ENCODE peak calls at places on chromosomes 7 and 10, in four cellular contexts. Y is naive thymus-derived CD4-positive, alpha-beta T cell; I is T-helper 1 cell; H is BJ. W is an unnamed sample.

GRCh38 chr10:70772627-70773026 is 12.6 kb downstream of the TBATA start:
- DNase-seq in Y (no peak), I (no peak), H (no peak), W (no peak)

GRCh38 chr7:145876376-145876775 is 240.2 kb upstream of the CNTNAP2 start:
- DNase-seq in Y (no peak), I (no peak), H (no peak), W (no peak)

GRCh38 chr10:68327889-68328786 is 3.7 kb upstream of the HNRNPH3 start:
- DNase-seq in Y (no peak), I (no peak), H (peak; percentile 57), W (no peak)

GRCh38 chr7:31663072-31663471 is 23.9 kb upstream of the PPP1R17 start:
- DNase-seq in Y (no peak), I (no peak), H (no peak), W (no peak)

GRCh38 chr10:30000802-30001571 is 58.4 kb downstream of the JCAD start:
- DNase-seq in Y (no peak), I (no peak), H (peak; percentile 9), W (no peak)

GRCh38 chr10:76558996-76559888 is 1078.4 kb downstream of the KCNMA1 start:
- DNase-seq in Y (no peak), I (no peak), H (peak; percentile 93), W (no peak)

GRCh38 chr10:47222461-47222860 is 77.5 kb upstream of the GDF10 start:
- DNase-seq in Y (no peak), I (no peak), H (no peak), W (no peak)

GRCh38 chr10:58963723-58964124 is 212.7 kb upstream of the PHYHIPL start:
- DNase-seq in Y (no peak), I (no peak), H (no peak), W (no peak)

GRCh38 chr7:73829505-73829904 is 1.3 kb upstream of the CLDN4 start:
- DNase-seq in Y (no peak), I (no peak), H (no peak), W (no peak)

GRCh38 chr7:130910949-130911944 is 177.2 kb upstream of the KLF14 start:
- DNase-seq in Y (no peak), I (no peak), H (no peak), W (no peak)

GRCh38 chr7:51327287-51327717 is 10.7 kb upstream of the COBL start:
- DNase-seq in Y (no peak), I (no peak), H (no peak), W (no peak)

GRCh38 chr7:47833211-47833610 is 115.1 kb downstream of the PKD1L1 start:
- DNase-seq in Y (no peak), I (no peak), H (no peak), W (peak; percentile 5)

GRCh38 chr10:119417852-119418251 is 124.7 kb downstream of the RGS10 start:
- DNase-seq in Y (no peak), I (no peak), H (no peak), W (no peak)

GRCh38 chr10:108877130-108877529 is 1046.2 kb downstream of the XPNPEP1 start:
- DNase-seq in Y (no peak), I (no peak), H (peak; percentile 8), W (no peak)

GRCh38 chr10:4024846-4025245 is 239.8 kb upstream of the KLF6 start:
- DNase-seq in Y (no peak), I (no peak), H (no peak), W (no peak)

GRCh38 chr10:75956624-75957023 is 525.2 kb downstream of the LRMDA start:
- DNase-seq in Y (no peak), I (no peak), H (no peak), W (no peak)

GRCh38 chr10:17872191-17873091 is 63.3 kb downstream of the MRC1 start:
- DNase-seq in Y (no peak), I (no peak), H (no peak), W (peak; percentile 54)

GRCh38 chr7:13989138-13989943 is at the start of gene ETV1:
- DNase-seq in Y (no peak), I (no peak), H (no peak), W (no peak)

GRCh38 chr7:135160098-135160857 is 10.2 kb downstream of the CYREN start:
- DNase-seq in Y (no peak), I (no peak), H (no peak), W (no peak)

GRCh38 chr7:40297741-40298311 is 163.0 kb downstream of the SUGCT start:
- DNase-seq in Y (no peak), I (no peak), H (no peak), W (no peak)

W was measured in DND-41.